ENCODE peak calls at places on chromosomes 7 and 10, in seven cellular contexts. One of them, this sample, is unnamed.

GRCh38 chr7:144835166-144835611 is 664 bp downstream of the TPK1 start:
- DNase-seq in GM12878: peak
- DNase-seq in colonic mucosa: peak
- DNase-seq in CD8-positive, alpha-beta T cell: peak
- DNase-seq in CD8-positive, alpha-beta memory T cell: no peak
- DNase-seq in fibroblast of lung: peak
- DNase-seq in SK-N-SH: peak
- DNase-seq in this sample: peak

GRCh38 chr7:65980478-65981250 is 1.3 kb downstream of the GUSB start:
- DNase-seq in GM12878: peak
- DNase-seq in colonic mucosa: peak
- DNase-seq in CD8-positive, alpha-beta T cell: peak
- DNase-seq in CD8-positive, alpha-beta memory T cell: peak
- DNase-seq in fibroblast of lung: peak
- DNase-seq in SK-N-SH: peak
- DNase-seq in this sample: no peak

GRCh38 chr7:111198255-111198654 is 107.3 kb downstream of the LRRN3 start:
- DNase-seq in GM12878: no peak
- DNase-seq in colonic mucosa: no peak
- DNase-seq in CD8-positive, alpha-beta T cell: no peak
- DNase-seq in CD8-positive, alpha-beta memory T cell: no peak
- DNase-seq in fibroblast of lung: peak
- DNase-seq in SK-N-SH: no peak
- DNase-seq in this sample: no peak

GRCh38 chr7:134752006-134752760 is 27.3 kb upstream of the CALD1 start:
- DNase-seq in GM12878: no peak
- DNase-seq in colonic mucosa: no peak
- DNase-seq in CD8-positive, alpha-beta T cell: no peak
- DNase-seq in CD8-positive, alpha-beta memory T cell: no peak
- DNase-seq in fibroblast of lung: peak
- DNase-seq in SK-N-SH: no peak
- DNase-seq in this sample: no peak

GRCh38 chr7:158097511-158098124 is 490.0 kb downstream of the PTPRN2 start:
- DNase-seq in GM12878: no peak
- DNase-seq in colonic mucosa: no peak
- DNase-seq in CD8-positive, alpha-beta T cell: no peak
- DNase-seq in CD8-positive, alpha-beta memory T cell: no peak
- DNase-seq in fibroblast of lung: peak
- DNase-seq in SK-N-SH: peak
- DNase-seq in this sample: peak

GRCh38 chr7:18116661-18117060 is 89.0 kb upstream of the PRPS1L1 start:
- DNase-seq in GM12878: no peak
- DNase-seq in colonic mucosa: no peak
- DNase-seq in CD8-positive, alpha-beta T cell: no peak
- DNase-seq in CD8-positive, alpha-beta memory T cell: no peak
- DNase-seq in fibroblast of lung: peak
- DNase-seq in SK-N-SH: no peak
- DNase-seq in this sample: no peak

GRCh38 chr7:65509368-65510186 is 135.9 kb downstream of the ZNF92 start:
- DNase-seq in GM12878: no peak
- DNase-seq in colonic mucosa: no peak
- DNase-seq in CD8-positive, alpha-beta T cell: peak
- DNase-seq in CD8-positive, alpha-beta memory T cell: peak
- DNase-seq in fibroblast of lung: peak
- DNase-seq in SK-N-SH: peak
- DNase-seq in this sample: no peak

GRCh38 chr10:20970708-20971107 is 73.6 kb upstream of the NEBL start:
- DNase-seq in GM12878: peak
- DNase-seq in colonic mucosa: no peak
- DNase-seq in CD8-positive, alpha-beta T cell: no peak
- DNase-seq in CD8-positive, alpha-beta memory T cell: no peak
- DNase-seq in fibroblast of lung: no peak
- DNase-seq in SK-N-SH: no peak
- DNase-seq in this sample: no peak

GRCh38 chr10:12337973-12338372 is 11.4 kb upstream of the CAMK1D start:
- DNase-seq in GM12878: no peak
- DNase-seq in colonic mucosa: no peak
- DNase-seq in CD8-positive, alpha-beta T cell: no peak
- DNase-seq in CD8-positive, alpha-beta memory T cell: no peak
- DNase-seq in fibroblast of lung: peak
- DNase-seq in SK-N-SH: no peak
- DNase-seq in this sample: no peak

GRCh38 chr7:126398285-126398684 is 854.5 kb downstream of the GRM8 start:
- DNase-seq in GM12878: no peak
- DNase-seq in colonic mucosa: no peak
- DNase-seq in CD8-positive, alpha-beta T cell: no peak
- DNase-seq in CD8-positive, alpha-beta memory T cell: no peak
- DNase-seq in fibroblast of lung: no peak
- DNase-seq in SK-N-SH: no peak
- DNase-seq in this sample: no peak

GRCh38 chr10:371515-371914 is 236.3 kb downstream of the ZMYND11 start:
- DNase-seq in GM12878: no peak
- DNase-seq in colonic mucosa: no peak
- DNase-seq in CD8-positive, alpha-beta T cell: no peak
- DNase-seq in CD8-positive, alpha-beta memory T cell: no peak
- DNase-seq in fibroblast of lung: no peak
- DNase-seq in SK-N-SH: no peak
- DNase-seq in this sample: no peak
- H3K27ac ChIP-seq in GM12878: no peak
- H3K27ac ChIP-seq in colonic mucosa: no peak
- H3K27ac ChIP-seq in CD8-positive, alpha-beta T cell: no peak
- H3K27ac ChIP-seq in CD8-positive, alpha-beta memory T cell: no peak
- H3K27ac ChIP-seq in fibroblast of lung: no peak
- H3K27ac ChIP-seq in SK-N-SH: peak
- H3K27ac ChIP-seq in this sample: no peak

GRCh38 chr10:33042565-33042964 is 84.5 kb upstream of the ITGB1 start:
- DNase-seq in GM12878: no peak
- DNase-seq in colonic mucosa: no peak
- DNase-seq in CD8-positive, alpha-beta T cell: no peak
- DNase-seq in CD8-positive, alpha-beta memory T cell: no peak
- DNase-seq in fibroblast of lung: no peak
- DNase-seq in SK-N-SH: no peak
- DNase-seq in this sample: no peak

GRCh38 chr10:33038672-33039071 is 80.6 kb upstream of the ITGB1 start:
- DNase-seq in GM12878: no peak
- DNase-seq in colonic mucosa: no peak
- DNase-seq in CD8-positive, alpha-beta T cell: no peak
- DNase-seq in CD8-positive, alpha-beta memory T cell: no peak
- DNase-seq in fibroblast of lung: no peak
- DNase-seq in SK-N-SH: no peak
- DNase-seq in this sample: no peak

GRCh38 chr10:33040436-33040835 is 82.4 kb upstream of the ITGB1 start:
- DNase-seq in GM12878: no peak
- DNase-seq in colonic mucosa: no peak
- DNase-seq in CD8-positive, alpha-beta T cell: no peak
- DNase-seq in CD8-positive, alpha-beta memory T cell: no peak
- DNase-seq in fibroblast of lung: no peak
- DNase-seq in SK-N-SH: peak
- DNase-seq in this sample: no peak

GRCh38 chr10:33039167-33039566 is 81.1 kb upstream of the ITGB1 start:
- DNase-seq in GM12878: no peak
- DNase-seq in colonic mucosa: no peak
- DNase-seq in CD8-positive, alpha-beta T cell: no peak
- DNase-seq in CD8-positive, alpha-beta memory T cell: no peak
- DNase-seq in fibroblast of lung: peak
- DNase-seq in SK-N-SH: no peak
- DNase-seq in this sample: no peak

DNA sequence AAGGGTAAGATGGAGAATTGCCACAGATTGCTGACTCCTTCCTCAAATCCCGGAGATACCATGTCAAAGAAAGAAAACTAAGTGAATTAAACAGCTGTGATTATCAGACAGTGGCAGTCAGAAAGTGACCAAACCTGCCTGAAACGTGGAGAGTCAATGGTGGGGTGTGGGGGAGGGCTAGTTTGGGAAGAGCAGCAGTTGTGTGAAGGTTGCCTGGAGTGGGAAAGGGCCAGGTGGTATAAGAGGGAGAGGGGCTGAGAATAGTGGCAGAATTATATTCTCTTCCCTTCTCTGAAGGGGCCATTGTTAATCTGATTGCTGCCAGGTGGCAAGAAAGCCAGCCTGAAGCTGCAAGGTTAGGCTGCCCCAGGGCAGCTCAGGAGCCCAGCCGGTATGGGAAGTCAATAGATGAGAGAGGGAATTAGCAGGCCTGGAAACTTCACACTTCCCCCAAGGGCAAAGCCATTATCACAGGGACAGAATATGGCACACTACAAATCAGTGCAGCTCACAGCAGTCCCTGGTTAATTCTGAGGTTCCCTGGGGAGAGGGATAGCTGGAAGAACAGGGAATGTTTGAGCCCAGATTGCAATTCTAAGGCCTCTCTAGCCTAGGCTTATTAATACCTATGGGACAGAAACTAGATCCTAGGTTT is 83.9 kb upstream of the ITGB1 start:
- DNase-seq in GM12878: no peak
- DNase-seq in colonic mucosa: no peak
- DNase-seq in CD8-positive, alpha-beta T cell: no peak
- DNase-seq in CD8-positive, alpha-beta memory T cell: no peak
- DNase-seq in fibroblast of lung: no peak
- DNase-seq in SK-N-SH: peak
- DNase-seq in this sample: no peak
- H3K27ac ChIP-seq in GM12878: no peak
- H3K27ac ChIP-seq in colonic mucosa: no peak
- H3K27ac ChIP-seq in CD8-positive, alpha-beta T cell: no peak
- H3K27ac ChIP-seq in CD8-positive, alpha-beta memory T cell: no peak
- H3K27ac ChIP-seq in fibroblast of lung: no peak
- H3K27ac ChIP-seq in SK-N-SH: no peak
- H3K27ac ChIP-seq in this sample: no peak

GRCh38 chr10:110208614-110209398 is 1.4 kb downstream of the MXI1 start:
- DNase-seq in GM12878: no peak
- DNase-seq in colonic mucosa: peak
- DNase-seq in CD8-positive, alpha-beta T cell: peak
- DNase-seq in CD8-positive, alpha-beta memory T cell: peak
- DNase-seq in fibroblast of lung: peak
- DNase-seq in SK-N-SH: peak
- DNase-seq in this sample: peak

GRCh38 chr10:110207805-110208613 is 604 bp downstream of the MXI1 start:
- DNase-seq in GM12878: no peak
- DNase-seq in colonic mucosa: peak
- DNase-seq in CD8-positive, alpha-beta T cell: peak
- DNase-seq in CD8-positive, alpha-beta memory T cell: peak
- DNase-seq in fibroblast of lung: peak
- DNase-seq in SK-N-SH: peak
- DNase-seq in this sample: no peak

GRCh38 chr10:110203500-110204455 is 3.6 kb upstream of the MXI1 start:
- DNase-seq in GM12878: no peak
- DNase-seq in colonic mucosa: peak
- DNase-seq in CD8-positive, alpha-beta T cell: no peak
- DNase-seq in CD8-positive, alpha-beta memory T cell: no peak
- DNase-seq in fibroblast of lung: no peak
- DNase-seq in SK-N-SH: no peak
- DNase-seq in this sample: no peak

GRCh38 chr10:110206988-110207804 is at the start of gene MXI1:
- DNase-seq in GM12878: no peak
- DNase-seq in colonic mucosa: peak
- DNase-seq in CD8-positive, alpha-beta T cell: peak
- DNase-seq in CD8-positive, alpha-beta memory T cell: peak
- DNase-seq in fibroblast of lung: peak
- DNase-seq in SK-N-SH: peak
- DNase-seq in this sample: peak

DNA sequence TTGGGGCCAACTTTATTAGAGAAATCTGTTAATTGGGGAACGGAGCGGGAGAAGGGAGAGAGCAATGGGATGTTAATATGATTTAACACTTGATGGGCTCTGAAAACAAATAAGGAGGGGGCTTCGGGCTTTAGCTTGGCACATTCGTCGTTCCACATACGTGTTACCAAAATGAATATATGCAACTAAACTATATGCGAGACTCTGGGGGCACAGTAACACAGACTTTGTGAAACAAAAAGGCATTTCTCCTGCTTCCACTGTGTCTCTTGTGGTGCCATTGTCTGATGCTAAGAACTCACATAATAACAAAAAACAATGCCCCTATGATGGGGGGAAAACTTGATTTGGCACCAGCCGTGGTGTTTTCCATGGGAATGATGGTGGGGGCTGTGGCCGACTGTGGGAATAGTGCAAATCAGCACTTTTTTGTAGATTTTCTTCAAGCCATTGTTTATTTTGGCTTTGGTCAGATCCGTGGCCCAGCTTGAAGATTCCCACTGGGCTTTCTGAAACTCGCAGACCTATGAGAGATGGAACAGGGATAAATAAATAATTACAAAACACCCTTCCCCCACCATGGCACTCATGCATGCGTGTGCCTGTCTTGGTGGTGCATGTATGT is 2.2 kb upstream of the MXI1 start:
- DNase-seq in GM12878: no peak
- DNase-seq in colonic mucosa: no peak
- DNase-seq in CD8-positive, alpha-beta T cell: no peak
- DNase-seq in CD8-positive, alpha-beta memory T cell: no peak
- DNase-seq in fibroblast of lung: no peak
- DNase-seq in SK-N-SH: no peak
- DNase-seq in this sample: no peak
- H3K27ac ChIP-seq in GM12878: no peak
- H3K27ac ChIP-seq in colonic mucosa: no peak
- H3K27ac ChIP-seq in CD8-positive, alpha-beta T cell: no peak
- H3K27ac ChIP-seq in CD8-positive, alpha-beta memory T cell: no peak
- H3K27ac ChIP-seq in fibroblast of lung: no peak
- H3K27ac ChIP-seq in SK-N-SH: no peak
- H3K27ac ChIP-seq in this sample: no peak

GRCh38 chr7:36045275-36045674 is 107.8 kb upstream of the EEPD1 start:
- DNase-seq in GM12878: no peak
- DNase-seq in colonic mucosa: no peak
- DNase-seq in CD8-positive, alpha-beta T cell: no peak
- DNase-seq in CD8-positive, alpha-beta memory T cell: no peak
- DNase-seq in fibroblast of lung: peak
- DNase-seq in SK-N-SH: no peak
- DNase-seq in this sample: no peak

GRCh38 chr7:36048141-36048901 is 104.7 kb upstream of the EEPD1 start:
- DNase-seq in GM12878: no peak
- DNase-seq in colonic mucosa: no peak
- DNase-seq in CD8-positive, alpha-beta T cell: no peak
- DNase-seq in CD8-positive, alpha-beta memory T cell: no peak
- DNase-seq in fibroblast of lung: peak
- DNase-seq in SK-N-SH: peak
- DNase-seq in this sample: no peak

GRCh38 chr7:36047254-36047653 is 105.8 kb upstream of the EEPD1 start:
- DNase-seq in GM12878: no peak
- DNase-seq in colonic mucosa: no peak
- DNase-seq in CD8-positive, alpha-beta T cell: no peak
- DNase-seq in CD8-positive, alpha-beta memory T cell: no peak
- DNase-seq in fibroblast of lung: peak
- DNase-seq in SK-N-SH: no peak
- DNase-seq in this sample: no peak

GRCh38 chr7:36044096-36044892 is 108.8 kb upstream of the EEPD1 start:
- DNase-seq in GM12878: no peak
- DNase-seq in colonic mucosa: no peak
- DNase-seq in CD8-positive, alpha-beta T cell: no peak
- DNase-seq in CD8-positive, alpha-beta memory T cell: no peak
- DNase-seq in fibroblast of lung: peak
- DNase-seq in SK-N-SH: no peak
- DNase-seq in this sample: no peak

DNA sequence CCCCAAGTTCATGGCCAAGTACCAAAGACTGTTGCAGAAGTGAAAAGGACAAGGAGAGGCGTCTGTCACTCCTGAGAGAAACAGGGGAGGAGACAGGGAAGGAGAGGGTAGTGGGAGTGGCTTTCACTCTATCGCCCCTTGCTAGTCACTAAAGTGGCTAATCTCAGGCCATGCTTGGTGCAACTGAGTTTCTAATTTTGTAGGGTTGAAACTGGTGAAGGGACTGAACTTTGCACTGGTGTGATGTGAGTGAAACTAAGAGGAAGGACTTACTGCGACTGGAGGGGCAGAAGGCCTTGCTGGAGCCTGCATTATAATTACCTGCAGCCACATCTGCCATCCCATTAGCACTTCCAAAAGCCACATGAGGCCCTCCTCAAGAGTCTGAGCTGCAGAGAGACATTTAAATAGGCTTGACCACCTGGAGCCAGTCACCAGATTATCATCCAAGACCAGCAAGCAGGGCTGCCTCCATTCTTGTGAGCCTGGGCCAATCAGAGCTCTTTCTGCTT is 107.2 kb upstream of the EEPD1 start:
- DNase-seq in GM12878: no peak
- DNase-seq in colonic mucosa: no peak
- DNase-seq in CD8-positive, alpha-beta T cell: no peak
- DNase-seq in CD8-positive, alpha-beta memory T cell: no peak
- DNase-seq in fibroblast of lung: no peak
- DNase-seq in SK-N-SH: no peak
- DNase-seq in this sample: no peak
- H3K27ac ChIP-seq in GM12878: no peak
- H3K27ac ChIP-seq in colonic mucosa: no peak
- H3K27ac ChIP-seq in CD8-positive, alpha-beta T cell: no peak
- H3K27ac ChIP-seq in CD8-positive, alpha-beta memory T cell: no peak
- H3K27ac ChIP-seq in fibroblast of lung: no peak
- H3K27ac ChIP-seq in SK-N-SH: no peak
- H3K27ac ChIP-seq in this sample: no peak

This sample was measured in caudate nucleus.